ENCODE peak calls at places on chromosome 19, in ten cellular contexts. One of them, this sample, is unnamed.

GRCh38 chr19:58007285-58007684 is 4.7 kb upstream of the ZNF606 start:
- DNase-seq in cardiac septum: no peak
- DNase-seq in T-helper 2 cell: peak
- DNase-seq in activated CD4-positive, CD25-positive, alpha-beta regulatory T cell treated with anti-CD3 and anti-CD28 coated beads, Interleukin-2, amount 50 U/mL, for 16 hours: no peak
- DNase-seq in neural crest cell: no peak
- DNase-seq in esophagus squamous epithelium: no peak
- DNase-seq in NCI-H146: no peak
- DNase-seq in HS-5: no peak
- DNase-seq in HTR-8/SVneo: no peak
- DNase-seq in OCI-LY7: peak
- DNase-seq in this sample: peak

GRCh38 chr19:47093254-47093653 is 20.3 kb downstream of the ZC3H4 start:
- DNase-seq in cardiac septum: no peak
- DNase-seq in T-helper 2 cell: no peak
- DNase-seq in activated CD4-positive, CD25-positive, alpha-beta regulatory T cell treated with anti-CD3 and anti-CD28 coated beads, Interleukin-2, amount 50 U/mL, for 16 hours: no peak
- DNase-seq in neural crest cell: no peak
- DNase-seq in esophagus squamous epithelium: no peak
- DNase-seq in NCI-H146: no peak
- DNase-seq in HS-5: no peak
- DNase-seq in HTR-8/SVneo: no peak
- DNase-seq in OCI-LY7: no peak
- DNase-seq in this sample: no peak

GRCh38 chr19:46489445-46490272 is 6.0 kb downstream of the PNMA8B start:
- DNase-seq in cardiac septum: peak
- DNase-seq in T-helper 2 cell: no peak
- DNase-seq in activated CD4-positive, CD25-positive, alpha-beta regulatory T cell treated with anti-CD3 and anti-CD28 coated beads, Interleukin-2, amount 50 U/mL, for 16 hours: no peak
- DNase-seq in neural crest cell: no peak
- DNase-seq in esophagus squamous epithelium: no peak
- DNase-seq in NCI-H146: no peak
- DNase-seq in HS-5: no peak
- DNase-seq in HTR-8/SVneo: no peak
- DNase-seq in OCI-LY7: no peak
- DNase-seq in this sample: peak

GRCh38 chr19:48510421-48511268 is 990 bp downstream of the LMTK3 start:
- DNase-seq in cardiac septum: peak
- DNase-seq in T-helper 2 cell: peak
- DNase-seq in activated CD4-positive, CD25-positive, alpha-beta regulatory T cell treated with anti-CD3 and anti-CD28 coated beads, Interleukin-2, amount 50 U/mL, for 16 hours: peak
- DNase-seq in neural crest cell: peak
- DNase-seq in esophagus squamous epithelium: no peak
- DNase-seq in NCI-H146: peak
- DNase-seq in HS-5: no peak
- DNase-seq in HTR-8/SVneo: no peak
- DNase-seq in OCI-LY7: peak
- DNase-seq in this sample: peak

GRCh38 chr19:36987091-36987490 is 71.0 kb downstream of the ZNF568 start:
- DNase-seq in cardiac septum: no peak
- DNase-seq in T-helper 2 cell: no peak
- DNase-seq in activated CD4-positive, CD25-positive, alpha-beta regulatory T cell treated with anti-CD3 and anti-CD28 coated beads, Interleukin-2, amount 50 U/mL, for 16 hours: no peak
- DNase-seq in neural crest cell: no peak
- DNase-seq in esophagus squamous epithelium: no peak
- DNase-seq in NCI-H146: no peak
- DNase-seq in HS-5: no peak
- DNase-seq in HTR-8/SVneo: no peak
- DNase-seq in OCI-LY7: no peak
- DNase-seq in this sample: peak

GRCh38 chr19:6032827-6033226 is 54.9 kb upstream of the RANBP3 start:
- DNase-seq in cardiac septum: peak
- DNase-seq in T-helper 2 cell: no peak
- DNase-seq in activated CD4-positive, CD25-positive, alpha-beta regulatory T cell treated with anti-CD3 and anti-CD28 coated beads, Interleukin-2, amount 50 U/mL, for 16 hours: no peak
- DNase-seq in neural crest cell: no peak
- DNase-seq in esophagus squamous epithelium: no peak
- DNase-seq in NCI-H146: no peak
- DNase-seq in HS-5: no peak
- DNase-seq in HTR-8/SVneo: no peak
- DNase-seq in OCI-LY7: no peak
- DNase-seq in this sample: no peak

GRCh38 chr19:2049741-2050348 is 1.2 kb downstream of the MKNK2 start:
- DNase-seq in cardiac septum: peak
- DNase-seq in T-helper 2 cell: peak
- DNase-seq in activated CD4-positive, CD25-positive, alpha-beta regulatory T cell treated with anti-CD3 and anti-CD28 coated beads, Interleukin-2, amount 50 U/mL, for 16 hours: peak
- DNase-seq in neural crest cell: no peak
- DNase-seq in esophagus squamous epithelium: no peak
- DNase-seq in NCI-H146: peak
- DNase-seq in HS-5: no peak
- DNase-seq in HTR-8/SVneo: peak
- DNase-seq in OCI-LY7: peak
- DNase-seq in this sample: peak

GRCh38 chr19:4619668-4620294 is 19.5 kb upstream of the TNFAIP8L1 start:
- DNase-seq in cardiac septum: no peak
- DNase-seq in T-helper 2 cell: no peak
- DNase-seq in activated CD4-positive, CD25-positive, alpha-beta regulatory T cell treated with anti-CD3 and anti-CD28 coated beads, Interleukin-2, amount 50 U/mL, for 16 hours: no peak
- DNase-seq in neural crest cell: no peak
- DNase-seq in esophagus squamous epithelium: no peak
- DNase-seq in NCI-H146: no peak
- DNase-seq in HS-5: no peak
- DNase-seq in HTR-8/SVneo: no peak
- DNase-seq in OCI-LY7: no peak
- DNase-seq in this sample: no peak

GRCh38 chr19:40274585-40275544 is 10.3 kb downstream of the AKT2 start:
- DNase-seq in cardiac septum: no peak
- DNase-seq in T-helper 2 cell: peak
- DNase-seq in activated CD4-positive, CD25-positive, alpha-beta regulatory T cell treated with anti-CD3 and anti-CD28 coated beads, Interleukin-2, amount 50 U/mL, for 16 hours: no peak
- DNase-seq in neural crest cell: no peak
- DNase-seq in esophagus squamous epithelium: no peak
- DNase-seq in NCI-H146: no peak
- DNase-seq in HS-5: no peak
- DNase-seq in HTR-8/SVneo: no peak
- DNase-seq in OCI-LY7: peak
- DNase-seq in this sample: no peak

GRCh38 chr19:45499196-45500180 is 1.2 kb downstream of the PPM1N start:
- DNase-seq in cardiac septum: no peak
- DNase-seq in T-helper 2 cell: peak
- DNase-seq in activated CD4-positive, CD25-positive, alpha-beta regulatory T cell treated with anti-CD3 and anti-CD28 coated beads, Interleukin-2, amount 50 U/mL, for 16 hours: no peak
- DNase-seq in neural crest cell: peak
- DNase-seq in esophagus squamous epithelium: no peak
- DNase-seq in NCI-H146: peak
- DNase-seq in HS-5: peak
- DNase-seq in HTR-8/SVneo: no peak
- DNase-seq in OCI-LY7: peak
- DNase-seq in this sample: peak

GRCh38 chr19:2523630-2524311 is 47.8 kb downstream of the GADD45B start:
- DNase-seq in cardiac septum: no peak
- DNase-seq in T-helper 2 cell: no peak
- DNase-seq in activated CD4-positive, CD25-positive, alpha-beta regulatory T cell treated with anti-CD3 and anti-CD28 coated beads, Interleukin-2, amount 50 U/mL, for 16 hours: no peak
- DNase-seq in neural crest cell: no peak
- DNase-seq in esophagus squamous epithelium: no peak
- DNase-seq in NCI-H146: no peak
- DNase-seq in HS-5: no peak
- DNase-seq in HTR-8/SVneo: no peak
- DNase-seq in OCI-LY7: no peak
- DNase-seq in this sample: no peak

GRCh38 chr19:5319516-5319915 is 21.1 kb downstream of the PTPRS start:
- DNase-seq in cardiac septum: no peak
- DNase-seq in T-helper 2 cell: no peak
- DNase-seq in activated CD4-positive, CD25-positive, alpha-beta regulatory T cell treated with anti-CD3 and anti-CD28 coated beads, Interleukin-2, amount 50 U/mL, for 16 hours: no peak
- DNase-seq in neural crest cell: no peak
- DNase-seq in esophagus squamous epithelium: no peak
- DNase-seq in NCI-H146: no peak
- DNase-seq in HS-5: no peak
- DNase-seq in HTR-8/SVneo: no peak
- DNase-seq in OCI-LY7: no peak
- DNase-seq in this sample: no peak

GRCh38 chr19:367963-368623 is 23.5 kb upstream of the MIER2 start:
- DNase-seq in cardiac septum: no peak
- DNase-seq in T-helper 2 cell: no peak
- DNase-seq in activated CD4-positive, CD25-positive, alpha-beta regulatory T cell treated with anti-CD3 and anti-CD28 coated beads, Interleukin-2, amount 50 U/mL, for 16 hours: no peak
- DNase-seq in neural crest cell: no peak
- DNase-seq in esophagus squamous epithelium: no peak
- DNase-seq in NCI-H146: no peak
- DNase-seq in HS-5: no peak
- DNase-seq in HTR-8/SVneo: no peak
- DNase-seq in OCI-LY7: no peak
- DNase-seq in this sample: no peak

GRCh38 chr19:3057275-3057714 is 5.0 kb downstream of the TLE5 start:
- DNase-seq in cardiac septum: peak
- DNase-seq in T-helper 2 cell: no peak
- DNase-seq in activated CD4-positive, CD25-positive, alpha-beta regulatory T cell treated with anti-CD3 and anti-CD28 coated beads, Interleukin-2, amount 50 U/mL, for 16 hours: no peak
- DNase-seq in neural crest cell: no peak
- DNase-seq in esophagus squamous epithelium: no peak
- DNase-seq in NCI-H146: no peak
- DNase-seq in HS-5: no peak
- DNase-seq in HTR-8/SVneo: no peak
- DNase-seq in OCI-LY7: no peak
- DNase-seq in this sample: no peak

GRCh38 chr19:50465986-50466771 is 10.1 kb upstream of the EMC10 start:
- DNase-seq in cardiac septum: no peak
- DNase-seq in T-helper 2 cell: no peak
- DNase-seq in activated CD4-positive, CD25-positive, alpha-beta regulatory T cell treated with anti-CD3 and anti-CD28 coated beads, Interleukin-2, amount 50 U/mL, for 16 hours: no peak
- DNase-seq in neural crest cell: peak
- DNase-seq in esophagus squamous epithelium: no peak
- DNase-seq in NCI-H146: peak
- DNase-seq in HS-5: no peak
- DNase-seq in HTR-8/SVneo: no peak
- DNase-seq in OCI-LY7: no peak
- DNase-seq in this sample: peak

GRCh38 chr19:45059258-45059965 is 16.9 kb downstream of the ZNF296 start:
- DNase-seq in cardiac septum: peak
- DNase-seq in T-helper 2 cell: peak
- DNase-seq in activated CD4-positive, CD25-positive, alpha-beta regulatory T cell treated with anti-CD3 and anti-CD28 coated beads, Interleukin-2, amount 50 U/mL, for 16 hours: peak
- DNase-seq in neural crest cell: peak
- DNase-seq in esophagus squamous epithelium: no peak
- DNase-seq in NCI-H146: peak
- DNase-seq in HS-5: no peak
- DNase-seq in HTR-8/SVneo: peak
- DNase-seq in OCI-LY7: peak
- DNase-seq in this sample: peak

GRCh38 chr19:46753420-46754155 is 7.3 kb upstream of the STRN4 start:
- DNase-seq in cardiac septum: peak
- DNase-seq in T-helper 2 cell: peak
- DNase-seq in activated CD4-positive, CD25-positive, alpha-beta regulatory T cell treated with anti-CD3 and anti-CD28 coated beads, Interleukin-2, amount 50 U/mL, for 16 hours: no peak
- DNase-seq in neural crest cell: peak
- DNase-seq in esophagus squamous epithelium: no peak
- DNase-seq in NCI-H146: peak
- DNase-seq in HS-5: no peak
- DNase-seq in HTR-8/SVneo: no peak
- DNase-seq in OCI-LY7: peak
- DNase-seq in this sample: peak

GRCh38 chr19:18317998-18318800 is 4.7 kb downstream of the LSM4 start:
- DNase-seq in cardiac septum: no peak
- DNase-seq in T-helper 2 cell: peak
- DNase-seq in activated CD4-positive, CD25-positive, alpha-beta regulatory T cell treated with anti-CD3 and anti-CD28 coated beads, Interleukin-2, amount 50 U/mL, for 16 hours: no peak
- DNase-seq in neural crest cell: no peak
- DNase-seq in esophagus squamous epithelium: no peak
- DNase-seq in NCI-H146: no peak
- DNase-seq in HS-5: no peak
- DNase-seq in HTR-8/SVneo: no peak
- DNase-seq in OCI-LY7: no peak
- DNase-seq in this sample: no peak

GRCh38 chr19:35224681-35225604 is 3.6 kb downstream of the FAM187B start:
- DNase-seq in cardiac septum: no peak
- DNase-seq in T-helper 2 cell: no peak
- DNase-seq in activated CD4-positive, CD25-positive, alpha-beta regulatory T cell treated with anti-CD3 and anti-CD28 coated beads, Interleukin-2, amount 50 U/mL, for 16 hours: no peak
- DNase-seq in neural crest cell: no peak
- DNase-seq in esophagus squamous epithelium: no peak
- DNase-seq in NCI-H146: peak
- DNase-seq in HS-5: no peak
- DNase-seq in HTR-8/SVneo: no peak
- DNase-seq in OCI-LY7: peak
- DNase-seq in this sample: peak